ENCODE peak calls at places on chromosomes 5 and 9, in six cellular contexts. One of them, this sample, is unnamed.

GRCh38 chr5:167614294-167615104 is 676.9 kb upstream of the WWC1 start:
- DNase-seq in AG04450: no peak
- DNase-seq in iPS DF 6.9: no peak
- DNase-seq in adipocyte: no peak
- DNase-seq in AML-193: no peak
- DNase-seq in globus pallidus: peak
- DNase-seq in this sample: no peak

GRCh38 chr5:83374547-83374946 is 97.0 kb upstream of the VCAN start:
- DNase-seq in AML-193: no peak
- DNase-seq in AG04450: no peak
- DNase-seq in globus pallidus: no peak
- DNase-seq in iPS DF 6.9: no peak
- DNase-seq in adipocyte: no peak
- DNase-seq in this sample: no peak

GRCh38 chr5:60036539-60036938 is 143.0 kb upstream of the PDE4D start:
- DNase-seq in globus pallidus: no peak
- DNase-seq in adipocyte: no peak
- DNase-seq in iPS DF 6.9: no peak
- DNase-seq in AG04450: no peak
- DNase-seq in AML-193: no peak
- DNase-seq in this sample: no peak

GRCh38 chr9:132556226-132556625 is 26.2 kb upstream of the BARHL1 start:
- DNase-seq in globus pallidus: no peak
- DNase-seq in iPS DF 6.9: no peak
- DNase-seq in AG04450: no peak
- DNase-seq in adipocyte: no peak
- DNase-seq in AML-193: no peak
- DNase-seq in this sample: no peak

GRCh38 chr9:22683393-22684075 is 236.9 kb downstream of the DMRTA1 start:
- DNase-seq in iPS DF 6.9: no peak
- DNase-seq in adipocyte: peak
- DNase-seq in AML-193: peak
- DNase-seq in AG04450: peak
- DNase-seq in globus pallidus: no peak
- DNase-seq in this sample: no peak

GRCh38 chr5:15518786-15519185 is 18.8 kb downstream of the FBXL7 start:
- DNase-seq in AG04450: no peak
- DNase-seq in adipocyte: no peak
- DNase-seq in globus pallidus: no peak
- DNase-seq in iPS DF 6.9: no peak
- DNase-seq in AML-193: no peak
- DNase-seq in this sample: no peak

GRCh38 chr5:160092960-160093701 is 26.1 kb downstream of the PWWP2A start:
- DNase-seq in iPS DF 6.9: no peak
- DNase-seq in AG04450: no peak
- DNase-seq in globus pallidus: no peak
- DNase-seq in AML-193: no peak
- DNase-seq in adipocyte: no peak
- DNase-seq in this sample: no peak

GRCh38 chr9:22118810-22119479 is 109.8 kb upstream of the CDKN2B start:
- DNase-seq in AML-193: no peak
- DNase-seq in adipocyte: no peak
- DNase-seq in globus pallidus: no peak
- DNase-seq in AG04450: no peak
- DNase-seq in iPS DF 6.9: no peak
- DNase-seq in this sample: no peak

GRCh38 chr5:173970878-173971650 is 17.9 kb upstream of the C5orf47 start:
- DNase-seq in globus pallidus: no peak
- DNase-seq in AML-193: no peak
- DNase-seq in iPS DF 6.9: no peak
- DNase-seq in AG04450: no peak
- DNase-seq in adipocyte: no peak
- DNase-seq in this sample: no peak

GRCh38 chr5:138160706-138161105 is 17.7 kb downstream of the BRD8 start:
- DNase-seq in iPS DF 6.9: no peak
- DNase-seq in AG04450: no peak
- DNase-seq in globus pallidus: no peak
- DNase-seq in AML-193: no peak
- DNase-seq in adipocyte: no peak
- DNase-seq in this sample: no peak

GRCh38 chr9:114864471-114864870 is 58.6 kb upstream of the TNFSF15 start:
- DNase-seq in iPS DF 6.9: no peak
- DNase-seq in AML-193: no peak
- DNase-seq in AG04450: no peak
- DNase-seq in globus pallidus: no peak
- DNase-seq in adipocyte: no peak
- DNase-seq in this sample: no peak

GRCh38 chr5:1737790-1738405 is 61.7 kb downstream of the MRPL36 start:
- DNase-seq in iPS DF 6.9: no peak
- DNase-seq in globus pallidus: no peak
- DNase-seq in AML-193: peak
- DNase-seq in AG04450: no peak
- DNase-seq in adipocyte: peak
- DNase-seq in this sample: no peak

GRCh38 chr9:99955606-99956005 is 49.2 kb downstream of the STX17 start:
- DNase-seq in adipocyte: no peak
- DNase-seq in globus pallidus: no peak
- DNase-seq in iPS DF 6.9: no peak
- DNase-seq in AG04450: no peak
- DNase-seq in AML-193: no peak
- DNase-seq in this sample: no peak

GRCh38 chr9:90046317-90046861 is 441.6 kb downstream of the GADD45G start:
- DNase-seq in iPS DF 6.9: no peak
- DNase-seq in adipocyte: no peak
- DNase-seq in AG04450: no peak
- DNase-seq in globus pallidus: no peak
- DNase-seq in AML-193: no peak
- DNase-seq in this sample: no peak

GRCh38 chr9:115913666-115914065 is 239.9 kb upstream of the PAPPA start:
- DNase-seq in globus pallidus: no peak
- DNase-seq in iPS DF 6.9: no peak
- DNase-seq in AML-193: no peak
- DNase-seq in AG04450: no peak
- DNase-seq in adipocyte: peak
- DNase-seq in this sample: no peak

GRCh38 chr5:181054138-181054537 is 14.1 kb downstream of the BTNL9 start:
- DNase-seq in AML-193: no peak
- DNase-seq in iPS DF 6.9: no peak
- DNase-seq in adipocyte: no peak
- DNase-seq in AG04450: no peak
- DNase-seq in globus pallidus: no peak
- DNase-seq in this sample: no peak

GRCh38 chr9:4780651-4781050 is 12.1 kb upstream of the RCL1 start:
- DNase-seq in AML-193: no peak
- DNase-seq in globus pallidus: no peak
- DNase-seq in AG04450: no peak
- DNase-seq in adipocyte: no peak
- DNase-seq in iPS DF 6.9: no peak
- DNase-seq in this sample: no peak

GRCh38 chr9:124780060-124780756 is 3.3 kb downstream of the OLFML2A start:
- DNase-seq in iPS DF 6.9: no peak
- DNase-seq in AG04450: no peak
- DNase-seq in adipocyte: no peak
- DNase-seq in globus pallidus: no peak
- DNase-seq in AML-193: no peak
- DNase-seq in this sample: no peak

GRCh38 chr9:97441729-97442128 is 29.8 kb downstream of the TDRD7 start:
- DNase-seq in globus pallidus: no peak
- DNase-seq in iPS DF 6.9: no peak
- DNase-seq in AG04450: no peak
- DNase-seq in AML-193: no peak
- DNase-seq in adipocyte: no peak
- DNase-seq in this sample: no peak

GRCh38 chr9:121609845-121610637 is 41.4 kb upstream of the DAB2IP start:
- DNase-seq in globus pallidus: no peak
- DNase-seq in AG04450: peak
- DNase-seq in adipocyte: peak
- DNase-seq in iPS DF 6.9: no peak
- DNase-seq in AML-193: no peak
- DNase-seq in this sample: no peak

GRCh38 chr5:154484393-154484944 is 6.4 kb upstream of the HAND1 start:
- DNase-seq in globus pallidus: no peak
- DNase-seq in AG04450: no peak
- DNase-seq in AML-193: no peak
- DNase-seq in iPS DF 6.9: no peak
- DNase-seq in adipocyte: no peak
- DNase-seq in this sample: no peak

GRCh38 chr9:135372036-135372435 is 107.5 kb upstream of the PPP1R26 start:
- DNase-seq in globus pallidus: no peak
- DNase-seq in iPS DF 6.9: no peak
- DNase-seq in adipocyte: no peak
- DNase-seq in AML-193: no peak
- DNase-seq in AG04450: no peak
- DNase-seq in this sample: no peak

GRCh38 chr5:43416233-43416987 is 4.2 kb upstream of the CCL28 start:
- DNase-seq in AML-193: no peak
- DNase-seq in adipocyte: no peak
- DNase-seq in AG04450: no peak
- DNase-seq in iPS DF 6.9: no peak
- DNase-seq in globus pallidus: no peak
- DNase-seq in this sample: no peak

GRCh38 chr9:105114956-105115728 is 129.3 kb upstream of the SLC44A1 start:
- DNase-seq in AML-193: peak
- DNase-seq in globus pallidus: peak
- DNase-seq in iPS DF 6.9: no peak
- DNase-seq in AG04450: no peak
- DNase-seq in adipocyte: no peak
- DNase-seq in this sample: no peak

GRCh38 chr9:129514891-129515290 is 106.0 kb downstream of the C9orf50 start:
- DNase-seq in iPS DF 6.9: no peak
- DNase-seq in globus pallidus: no peak
- DNase-seq in adipocyte: no peak
- DNase-seq in AG04450: no peak
- DNase-seq in AML-193: no peak
- DNase-seq in this sample: no peak

GRCh38 chr5:175288048-175288621 is 155.8 kb downstream of the DRD1 start:
- DNase-seq in AML-193: no peak
- DNase-seq in adipocyte: no peak
- DNase-seq in iPS DF 6.9: no peak
- DNase-seq in globus pallidus: no peak
- DNase-seq in AG04450: no peak
- DNase-seq in this sample: no peak

GRCh38 chr5:28548856-28549255 is 1510.5 kb upstream of the CDH9 start:
- DNase-seq in adipocyte: peak
- DNase-seq in globus pallidus: no peak
- DNase-seq in AG04450: no peak
- DNase-seq in iPS DF 6.9: no peak
- DNase-seq in AML-193: no peak
- DNase-seq in this sample: no peak

GRCh38 chr5:56814963-56815656 is at the start of gene MAP3K1:
- DNase-seq in adipocyte: peak
- DNase-seq in AG04450: no peak
- DNase-seq in globus pallidus: peak
- DNase-seq in iPS DF 6.9: no peak
- DNase-seq in AML-193: peak
- DNase-seq in this sample: no peak

GRCh38 chr9:134167530-134167931 is 3.2 kb upstream of the RNU6ATAC start:
- DNase-seq in AML-193: no peak
- DNase-seq in adipocyte: peak
- DNase-seq in globus pallidus: no peak
- DNase-seq in AG04450: peak
- DNase-seq in iPS DF 6.9: no peak
- DNase-seq in this sample: no peak

GRCh38 chr5:148791334-148791667 is 35.1 kb upstream of the ADRB2 start:
- DNase-seq in globus pallidus: no peak
- DNase-seq in adipocyte: no peak
- DNase-seq in AML-193: no peak
- DNase-seq in iPS DF 6.9: no peak
- DNase-seq in AG04450: no peak
- DNase-seq in this sample: no peak

GRCh38 chr9:96245399-96245798 is 56.6 kb downstream of the HSD17B3 start:
- DNase-seq in AML-193: no peak
- DNase-seq in AG04450: no peak
- DNase-seq in adipocyte: no peak
- DNase-seq in iPS DF 6.9: no peak
- DNase-seq in globus pallidus: no peak
- DNase-seq in this sample: no peak

GRCh38 chr5:87411586-87412416 is 929 bp downstream of the CCNH start:
- DNase-seq in iPS DF 6.9: no peak
- DNase-seq in globus pallidus: peak
- DNase-seq in AML-193: peak
- DNase-seq in adipocyte: peak
- DNase-seq in AG04450: no peak
- DNase-seq in this sample: no peak

GRCh38 chr5:119302916-119303897 is 52.6 kb upstream of the TNFAIP8 start:
- DNase-seq in globus pallidus: no peak
- DNase-seq in iPS DF 6.9: no peak
- DNase-seq in adipocyte: peak
- DNase-seq in AG04450: peak
- DNase-seq in AML-193: peak
- DNase-seq in this sample: peak

GRCh38 chr5:39670391-39670790 is 245.6 kb upstream of the DAB2 start:
- DNase-seq in adipocyte: no peak
- DNase-seq in AML-193: no peak
- DNase-seq in globus pallidus: no peak
- DNase-seq in AG04450: no peak
- DNase-seq in iPS DF 6.9: no peak
- DNase-seq in this sample: no peak

GRCh38 chr5:83255268-83255667 is 177.9 kb downstream of the XRCC4 start:
- DNase-seq in adipocyte: peak
- DNase-seq in globus pallidus: no peak
- DNase-seq in AML-193: no peak
- DNase-seq in iPS DF 6.9: no peak
- DNase-seq in AG04450: no peak
- DNase-seq in this sample: no peak